ENCODE peak calls at places on chromosomes 4 and X, in four cellular contexts. G, M, V and E are unnamed samples.

GRCh38 chrX:77298790-77299189 is 148.4 kb upstream of the FGF16 start:
- DNase-seq in M (no peak), V (no peak), G (no peak), E (no peak)

GRCh38 chr4:163165217-163166017 is 1.3 kb downstream of the NAF1 start:
- DNase-seq in G (no peak), V (no peak), M (no peak), E (no peak)

GRCh38 chr4:36351082-36351666 is 69.8 kb downstream of the DTHD1 start:
- DNase-seq in V (peak; percentile 29), G (peak; percentile 57), M (no peak), E (peak; percentile 31)

GRCh38 chrX:103343105-103343504 is 13.1 kb downstream of the TCEAL7 start:
- DNase-seq in M (no peak), V (no peak), G (peak; percentile 6), E (peak; percentile 12)

GRCh38 chrX:2846992-2847391 is 18.3 kb downstream of the GYG2 start:
- DNase-seq in G (no peak), V (no peak), M (no peak), E (no peak)

GRCh38 chrX:13690836-13691235 is 1.9 kb downstream of the RAB9A start:
- DNase-seq in V (no peak), G (no peak), M (no peak), E (no peak)

GRCh38 chr4:168528131-168528949 is 31.5 kb downstream of the PALLD start:
- DNase-seq in M (no peak), G (no peak), V (no peak), E (no peak)

GRCh38 chr4:81380364-81380853 is 91.3 kb downstream of the RASGEF1B start:
- DNase-seq in M (no peak), G (no peak), V (no peak), E (no peak)

GRCh38 chrX:101460669-101461068 is 24.6 kb upstream of the ARMCX4 start:
- DNase-seq in G (no peak), V (no peak), M (no peak), E (no peak)

GRCh38 chr4:3073158-3074077 is 920 bp downstream of the HTT-AS start:
- DNase-seq in M (no peak), V (no peak), G (no peak), E (no peak)

GRCh38 chr4:36394352-36394903 is 113.0 kb downstream of the DTHD1 start:
- DNase-seq in M (no peak), G (no peak), V (no peak), E (no peak)

GRCh38 chr4:88610771-88611170 is 18.5 kb downstream of the HERC3 start:
- DNase-seq in V (no peak), M (peak; percentile 13), G (no peak), E (no peak)

GRCh38 chrX:111003118-111003517 is 92.9 kb upstream of the PAK3 start:
- DNase-seq in V (no peak), M (no peak), G (no peak), E (no peak)

GRCh38 chr4:184400375-184400870 is 73.9 kb downstream of the IRF2 start:
- DNase-seq in G (no peak), M (no peak), V (no peak), E (no peak)

GRCh38 chrX:629230-630006 is 1.2 kb upstream of the SHOX start:
- DNase-seq in V (no peak), G (no peak), M (no peak), E (no peak)

GRCh38 chr4:122798101-122798500 is 28.5 kb upstream of the FGF2 start:
- DNase-seq in M (no peak), G (no peak), V (no peak), E (peak; percentile 54)

GRCh38 chr4:138406881-138407280 is 164.7 kb upstream of the SLC7A11 start:
- DNase-seq in G (no peak), M (no peak), V (no peak), E (no peak)

GRCh38 chr4:83269256-83269655 is 15.3 kb downstream of the COQ2 start:
- DNase-seq in V (no peak), G (no peak), M (no peak), E (no peak)